ENCODE peak calls at places on chromosomes 6 and 20, in six cellular contexts. One of them, this sample, is unnamed. For H3K36me3, the result is how much of the 10 kb centered on the place peaks cover.

GRCh38 chr20:10239954-10240353 is 21.3 kb downstream of the SNAP25 start:
- DNase-seq in esophagus squamous epithelium: no peak
- DNase-seq in thyroid gland: peak
- DNase-seq in HCT116: no peak
- DNase-seq in ovary: no peak
- DNase-seq in heart left ventricle: no peak
- DNase-seq in this sample: no peak

GRCh38 chr6:52724406-52725121 is 38.7 kb downstream of the GSTA2 start:
- DNase-seq in HCT116: peak
- DNase-seq in thyroid gland: peak
- DNase-seq in heart left ventricle: peak
- DNase-seq in ovary: peak
- DNase-seq in esophagus squamous epithelium: no peak
- DNase-seq in this sample: peak

GRCh38 chr6:125780540-125781306 is 10.0 kb upstream of the NCOA7 start:
- DNase-seq in thyroid gland: peak
- DNase-seq in HCT116: peak
- DNase-seq in heart left ventricle: peak
- DNase-seq in esophagus squamous epithelium: no peak
- DNase-seq in ovary: peak
- DNase-seq in this sample: peak

GRCh38 chr6:7156666-7157278 is 49.0 kb downstream of the RREB1 start:
- DNase-seq in HCT116: no peak
- DNase-seq in heart left ventricle: no peak
- DNase-seq in ovary: no peak
- DNase-seq in thyroid gland: peak
- DNase-seq in esophagus squamous epithelium: no peak
- DNase-seq in this sample: no peak

GRCh38 chr20:9258891-9259290 is 190.0 kb downstream of the PLCB4 start:
- DNase-seq in HCT116: no peak
- DNase-seq in esophagus squamous epithelium: no peak
- DNase-seq in heart left ventricle: no peak
- DNase-seq in ovary: no peak
- DNase-seq in thyroid gland: no peak
- DNase-seq in this sample: no peak

GRCh38 chr20:52031574-52032303 is 159.8 kb downstream of the ZFP64 start:
- DNase-seq in heart left ventricle: no peak
- DNase-seq in thyroid gland: no peak
- DNase-seq in esophagus squamous epithelium: no peak
- DNase-seq in HCT116: no peak
- DNase-seq in ovary: peak
- DNase-seq in this sample: no peak

GRCh38 chr6:130076512-130076911 is 58.1 kb downstream of the L3MBTL3 start:
- DNase-seq in heart left ventricle: no peak
- DNase-seq in thyroid gland: no peak
- DNase-seq in ovary: no peak
- DNase-seq in HCT116: no peak
- DNase-seq in esophagus squamous epithelium: no peak
- DNase-seq in this sample: no peak

GRCh38 chr6:116876635-116877611 is at the start of gene RFX6:
- DNase-seq in esophagus squamous epithelium: no peak
- DNase-seq in ovary: no peak
- DNase-seq in heart left ventricle: no peak
- DNase-seq in thyroid gland: peak
- DNase-seq in HCT116: no peak
- DNase-seq in this sample: peak

GRCh38 chr6:52394251-52394666 is 25.9 kb upstream of the EFHC1 start:
- DNase-seq in ovary: no peak
- DNase-seq in thyroid gland: no peak
- DNase-seq in HCT116: no peak
- DNase-seq in esophagus squamous epithelium: no peak
- DNase-seq in heart left ventricle: no peak
- DNase-seq in this sample: no peak

GRCh38 chr6:39214846-39215639 is 14.2 kb downstream of the KCNK5 start:
- DNase-seq in ovary: no peak
- DNase-seq in HCT116: no peak
- DNase-seq in thyroid gland: peak
- DNase-seq in esophagus squamous epithelium: no peak
- DNase-seq in heart left ventricle: no peak
- DNase-seq in this sample: no peak

GRCh38 chr6:13908955-13909381 is 15.8 kb upstream of the RNF182 start:
- DNase-seq in esophagus squamous epithelium: no peak
- DNase-seq in HCT116: peak
- DNase-seq in ovary: peak
- DNase-seq in heart left ventricle: no peak
- DNase-seq in thyroid gland: peak
- DNase-seq in this sample: peak

GRCh38 chr6:157143171-157143884 is 180.0 kb downstream of the TMEM242 start:
- DNase-seq in thyroid gland: no peak
- DNase-seq in ovary: peak
- DNase-seq in HCT116: no peak
- DNase-seq in heart left ventricle: peak
- DNase-seq in esophagus squamous epithelium: no peak
- DNase-seq in this sample: no peak

GRCh38 chr6:18997375-18997826 is 610.3 kb downstream of the RNF144B start:
- DNase-seq in esophagus squamous epithelium: no peak
- DNase-seq in HCT116: peak
- DNase-seq in thyroid gland: peak
- DNase-seq in ovary: no peak
- DNase-seq in heart left ventricle: no peak
- DNase-seq in this sample: peak

GRCh38 chr6:138492113-138492512 is 7.2 kb downstream of the NHSL1 start:
- DNase-seq in HCT116: no peak
- DNase-seq in heart left ventricle: no peak
- DNase-seq in ovary: no peak
- DNase-seq in thyroid gland: no peak
- DNase-seq in esophagus squamous epithelium: no peak
- DNase-seq in this sample: no peak

GRCh38 chr6:44594471-44594870 is 207.0 kb downstream of the CDC5L start:
- DNase-seq in heart left ventricle: no peak
- DNase-seq in ovary: no peak
- DNase-seq in thyroid gland: no peak
- DNase-seq in HCT116: no peak
- DNase-seq in esophagus squamous epithelium: no peak
- DNase-seq in this sample: no peak

GRCh38 chr6:139713911-139714527 is 339.6 kb upstream of the CITED2 start:
- DNase-seq in thyroid gland: no peak
- DNase-seq in HCT116: no peak
- DNase-seq in esophagus squamous epithelium: no peak
- DNase-seq in heart left ventricle: no peak
- DNase-seq in ovary: no peak
- DNase-seq in this sample: no peak

GRCh38 chr20:54103067-54103761 is 32.8 kb upstream of the BCAS1 start:
- DNase-seq in thyroid gland: peak
- DNase-seq in heart left ventricle: peak
- DNase-seq in ovary: peak
- DNase-seq in HCT116: peak
- DNase-seq in esophagus squamous epithelium: no peak
- DNase-seq in this sample: peak

GRCh38 chr20:61732511-61733210 is 333.0 kb downstream of the TAF4 start:
- DNase-seq in esophagus squamous epithelium: no peak
- DNase-seq in thyroid gland: no peak
- DNase-seq in heart left ventricle: peak
- DNase-seq in ovary: no peak
- DNase-seq in HCT116: no peak
- DNase-seq in this sample: no peak

GRCh38 chr6:79724816-79725215 is 93.7 kb downstream of the SH3BGRL2 start:
- DNase-seq in esophagus squamous epithelium: no peak
- DNase-seq in thyroid gland: no peak
- DNase-seq in heart left ventricle: peak
- DNase-seq in HCT116: no peak
- DNase-seq in ovary: no peak
- DNase-seq in this sample: no peak

GRCh38 chr6:91926827-91927226 is 1340.0 kb upstream of the MAP3K7 start:
- DNase-seq in ovary: no peak
- DNase-seq in thyroid gland: no peak
- DNase-seq in HCT116: no peak
- DNase-seq in esophagus squamous epithelium: no peak
- DNase-seq in heart left ventricle: no peak
- DNase-seq in this sample: peak

GRCh38 chr20:63737940-63738686 is 1.5 kb upstream of the SLC2A4RG start:
- DNase-seq in thyroid gland: peak
- DNase-seq in esophagus squamous epithelium: no peak
- DNase-seq in HCT116: no peak
- DNase-seq in heart left ventricle: no peak
- DNase-seq in ovary: peak
- DNase-seq in this sample: no peak

GRCh38 chr6:30744054-30744805 is at the start of gene IER3:
- DNase-seq in HCT116: peak
- DNase-seq in heart left ventricle: peak
- DNase-seq in thyroid gland: peak
- DNase-seq in esophagus squamous epithelium: no peak
- DNase-seq in ovary: peak
- DNase-seq in this sample: peak
- TF ChIP-seq POLR2A in HCT116: peak
- TF ChIP-seq POLR2A in heart left ventricle: no peak
- TF ChIP-seq POLR2A in thyroid gland: peak
- TF ChIP-seq POLR2A in esophagus squamous epithelium: peak
- TF ChIP-seq POLR2A in ovary: peak
- TF ChIP-seq POLR2A in this sample: no peak

DNA sequence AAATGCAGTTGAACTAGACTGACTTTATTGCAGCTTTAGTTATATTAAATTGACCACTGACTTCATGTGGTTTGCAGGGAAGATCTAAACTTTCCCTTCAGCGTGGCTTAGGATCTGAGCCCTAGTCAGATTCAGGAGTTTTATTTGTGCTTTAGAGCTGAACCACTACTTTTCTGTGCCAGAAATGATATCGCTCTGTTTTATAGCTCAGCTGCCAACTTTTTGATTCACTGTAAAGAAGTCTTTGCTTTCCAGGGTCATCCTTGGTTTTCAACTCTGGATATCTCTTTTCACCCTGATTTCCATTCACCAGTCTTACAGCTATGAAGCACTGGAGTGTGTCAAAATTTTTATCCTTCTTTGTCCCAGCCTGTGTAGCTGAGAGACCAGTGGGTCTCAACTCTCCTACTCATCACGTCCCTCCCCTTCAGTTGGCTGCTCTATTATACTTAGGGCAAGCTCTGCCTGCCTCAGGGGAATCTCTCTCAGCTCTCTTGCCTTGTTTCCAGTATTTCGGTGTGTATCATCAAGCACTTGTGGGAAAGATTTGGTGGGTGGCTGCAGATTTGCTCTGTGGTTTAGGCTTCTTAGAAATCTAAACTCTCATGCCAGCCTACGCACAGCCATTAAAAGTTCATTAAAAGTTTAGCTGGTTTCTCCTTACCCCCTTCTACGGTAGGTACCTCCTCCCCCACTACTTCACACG is 425.5 kb downstream of the TENT5A start:
- DNase-seq in esophagus squamous epithelium: no peak
- DNase-seq in thyroid gland: no peak
- DNase-seq in HCT116: no peak
- DNase-seq in heart left ventricle: no peak
- DNase-seq in ovary: no peak
- DNase-seq in this sample: peak
- H3K4me3 ChIP-seq in esophagus squamous epithelium: no peak
- H3K4me3 ChIP-seq in thyroid gland: no peak
- H3K4me3 ChIP-seq in HCT116: no peak
- H3K4me3 ChIP-seq in heart left ventricle: no peak
- H3K4me3 ChIP-seq in ovary: no peak
- H3K4me3 ChIP-seq in this sample: no peak

GRCh38 chr6:42403415-42403814 is 48.3 kb downstream of the TRERF1 start:
- DNase-seq in HCT116: no peak
- DNase-seq in ovary: no peak
- DNase-seq in heart left ventricle: no peak
- DNase-seq in esophagus squamous epithelium: no peak
- DNase-seq in thyroid gland: no peak
- DNase-seq in this sample: peak

GRCh38 chr6:42401605-42401935 is 50.2 kb downstream of the TRERF1 start:
- DNase-seq in HCT116: no peak
- DNase-seq in esophagus squamous epithelium: no peak
- DNase-seq in thyroid gland: no peak
- DNase-seq in heart left ventricle: no peak
- DNase-seq in ovary: no peak
- DNase-seq in this sample: no peak

GRCh38 chr6:42400886-42401604 is 50.7 kb downstream of the TRERF1 start:
- DNase-seq in HCT116: no peak
- DNase-seq in esophagus squamous epithelium: no peak
- DNase-seq in ovary: no peak
- DNase-seq in thyroid gland: no peak
- DNase-seq in heart left ventricle: no peak
- DNase-seq in this sample: no peak

GRCh38 chr6:42403831-42404230 is 47.9 kb downstream of the TRERF1 start:
- DNase-seq in thyroid gland: peak
- DNase-seq in heart left ventricle: no peak
- DNase-seq in esophagus squamous epithelium: no peak
- DNase-seq in ovary: no peak
- DNase-seq in HCT116: no peak
- DNase-seq in this sample: peak

DNA sequence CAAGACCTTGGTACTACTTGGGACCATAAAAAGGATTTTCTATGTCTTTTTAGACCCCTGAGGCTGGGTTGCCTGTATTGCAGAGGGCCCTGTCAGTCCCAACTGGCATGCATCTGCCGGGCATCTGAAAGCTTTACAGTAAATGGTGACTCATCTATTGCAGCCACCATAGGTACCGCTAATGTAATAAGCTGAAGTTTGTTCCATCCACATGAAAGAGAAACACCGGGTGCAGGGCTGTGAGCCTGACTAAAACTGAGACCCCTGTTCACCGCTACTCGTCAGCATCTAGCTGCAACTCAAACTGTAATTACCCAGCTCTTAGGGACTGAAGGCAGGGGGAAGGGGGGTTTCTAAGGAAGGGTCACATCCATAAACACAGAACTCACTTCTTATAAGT is 49.5 kb downstream of the TRERF1 start:
- DNase-seq in heart left ventricle: no peak
- DNase-seq in thyroid gland: no peak
- DNase-seq in HCT116: peak
- DNase-seq in ovary: no peak
- DNase-seq in esophagus squamous epithelium: no peak
- DNase-seq in this sample: no peak
- H3K36me3 ChIP-seq in heart left ventricle: under half
- H3K36me3 ChIP-seq in thyroid gland: under half
- H3K36me3 ChIP-seq in HCT116: under half
- H3K36me3 ChIP-seq in ovary: under half
- H3K36me3 ChIP-seq in esophagus squamous epithelium: under half
- H3K36me3 ChIP-seq in this sample: under half

DNA sequence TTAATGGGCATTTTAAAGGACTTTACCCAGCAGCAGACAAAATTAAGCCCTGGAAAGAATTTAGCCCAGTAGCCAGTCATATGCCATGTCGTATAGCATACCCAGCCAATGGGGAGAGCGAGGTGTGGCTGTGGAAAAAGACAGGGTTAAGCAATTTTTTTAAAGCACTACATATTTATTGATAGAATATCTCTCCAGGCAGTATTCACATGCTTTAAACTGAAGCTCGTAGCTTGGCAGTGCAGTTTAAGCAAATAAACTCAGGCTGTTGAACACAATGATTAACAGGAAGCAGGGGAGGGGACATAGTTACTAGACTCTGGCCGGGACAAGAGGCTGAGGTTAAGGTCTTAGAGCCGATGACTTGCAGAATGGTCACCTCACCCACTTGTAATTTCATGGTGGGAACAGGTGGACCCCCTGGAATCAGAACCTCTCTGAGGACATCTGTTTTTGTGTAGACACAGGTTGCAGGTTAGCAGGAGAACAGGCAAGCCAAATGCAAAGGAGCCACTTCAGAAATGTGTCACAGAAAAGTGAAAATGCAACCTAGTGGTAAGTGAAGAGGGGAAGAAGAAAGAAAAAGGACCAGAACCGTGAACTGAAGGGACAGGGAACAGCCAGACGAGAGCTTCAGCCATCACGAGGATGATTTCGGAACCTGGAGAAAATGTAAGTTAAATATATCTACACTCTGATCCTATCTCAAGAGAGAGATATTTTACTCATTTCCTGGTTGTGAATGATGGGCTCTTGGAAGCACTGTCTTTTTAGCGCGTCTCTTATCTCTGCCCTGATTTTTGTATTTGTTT is 7.2 kb downstream of the GCNT2 start:
- DNase-seq in HCT116: no peak
- DNase-seq in ovary: no peak
- DNase-seq in thyroid gland: no peak
- DNase-seq in heart left ventricle: no peak
- DNase-seq in esophagus squamous epithelium: no peak
- DNase-seq in this sample: no peak
- TF ChIP-seq POLR2A in HCT116: no peak
- TF ChIP-seq POLR2A in ovary: no peak
- TF ChIP-seq POLR2A in thyroid gland: no peak
- TF ChIP-seq POLR2A in heart left ventricle: no peak
- TF ChIP-seq POLR2A in esophagus squamous epithelium: no peak
- TF ChIP-seq POLR2A in this sample: no peak

This sample was measured in testis.